ENCODE peak calls at places on chromosomes 16 and 17, in four cellular contexts. U, Q, V and W are unnamed samples.

GRCh38 chr16:68082596-68083238 is 2.5 kb upstream of the NFATC3 start:
- DNase-seq in U (no peak), Q (no peak), V (no peak), W (no peak)

GRCh38 chr16:9128346-9129342 is 37.2 kb downstream of the HAPSTR1 start:
- DNase-seq in U (no peak), Q (no peak), V (no peak), W (no peak)

GRCh38 chr16:87017388-87018012 is 299.7 kb downstream of the C16orf95 start:
- DNase-seq in U (no peak), Q (no peak), V (peak), W (peak)

GRCh38 chr16:59385953-59386352 is 651.8 kb upstream of the GOT2 start:
- DNase-seq in U (no peak), Q (peak), V (peak), W (peak)

GRCh38 chr17:45110676-45111611 is 21.4 kb downstream of the PLCD3 start:
- DNase-seq in U (no peak), Q (no peak), V (no peak), W (no peak)

GRCh38 chr16:6081320-6081976 is 983.9 kb upstream of the EEF2KMT start:
- DNase-seq in U (no peak), Q (no peak), V (no peak), W (no peak)

GRCh38 chr16:1094601-1095449 is 1.2 kb downstream of the C1QTNF8 start:
- DNase-seq in U (no peak), Q (no peak), V (no peak), W (no peak)

GRCh38 chr17:75590314-75590761 is 2.7 kb downstream of the MYO15B start:
- DNase-seq in U (no peak), Q (no peak), V (no peak), W (no peak)

GRCh38 chr17:55795098-55795497 is 44.2 kb downstream of the PCTP start:
- DNase-seq in U (no peak), Q (no peak), V (no peak), W (no peak)

GRCh38 chr17:76625496-76625895 is 18.1 kb downstream of the ST6GALNAC1 start:
- DNase-seq in U (no peak), Q (no peak), V (no peak), W (no peak)

GRCh38 chr16:73122604-73123386 is 74.9 kb upstream of the ZFHX3 start:
- DNase-seq in U (peak), Q (peak), V (no peak), W (no peak)

GRCh38 chr17:732788-733720 is 658 bp downstream of the TLCD3A start:
- DNase-seq in U (peak), Q (no peak), V (no peak), W (peak)

GRCh38 chr17:19448341-19449268 is 37.6 kb downstream of the RNF112 start:
- DNase-seq in U (no peak), Q (peak), V (peak), W (peak)

GRCh38 chr16:50478773-50479149 is 69.4 kb upstream of the NKD1 start:
- DNase-seq in U (no peak), Q (no peak), V (no peak), W (no peak)

GRCh38 chr17:37299257-37299985 is 76.4 kb upstream of the C17orf78 start:
- DNase-seq in U (no peak), Q (no peak), V (no peak), W (no peak)